ENCODE peak calls at places on chromosomes 3 and 15, in five cellular contexts. R is activated T-cell treated with anti-CD3 and anti-CD28 coated beads for 1 hour; A is body of pancreas; V is stimulated activated CD8-positive, alpha-beta memory T cell treated with anti-CD3 and anti-CD28 coated beads, Interleukin-15, amount 100 ng/mL, for 24 hours; Y is HCT116. T is an unnamed sample.

GRCh38 chr3:13221491-13221890 is 148.3 kb upstream of the IQSEC1 start:
- DNase-seq in R (no peak), A (no peak), V (no peak), Y (no peak), T (no peak)

GRCh38 chr3:132641837-132642538 is 17.6 kb downstream of the ACAD11 start:
- DNase-seq in R (no peak), A (no peak), V (no peak), Y (peak; percentile 22), T (peak; percentile 72)

GRCh38 chr3:99721633-99722007 is 83.2 kb downstream of the COL8A1 start:
- DNase-seq in R (no peak), A (no peak), V (no peak), Y (no peak), T (peak; percentile 74)

GRCh38 chr15:88120021-88120420 is 136.5 kb downstream of the NTRK3 start:
- DNase-seq in R (no peak), A (no peak), V (no peak), Y (no peak), T (no peak)

GRCh38 chr3:10370429-10370828 is 49.5 kb upstream of the SEC13 start:
- DNase-seq in R (no peak), A (no peak), V (no peak), Y (no peak), T (peak; percentile 72)

GRCh38 chr3:119664850-119665379 is 4.5 kb upstream of the POPDC2 start:
- DNase-seq in R (no peak), A (no peak), V (no peak), Y (no peak), T (no peak)

GRCh38 chr3:172658344-172659245 is 52.3 kb downstream of the NCEH1 start:
- DNase-seq in R (no peak), A (peak; percentile 27), V (no peak), Y (peak; percentile 94), T (peak; percentile 99)

GRCh38 chr3:64229903-64230302 is 4.6 kb upstream of the PRICKLE2 start:
- DNase-seq in R (no peak), A (no peak), V (no peak), Y (no peak), T (peak; percentile 15)

GRCh38 chr3:107198522-107199271 is 178.5 kb upstream of the CCDC54 start:
- DNase-seq in R (no peak), A (no peak), V (no peak), Y (no peak), T (peak; percentile 66)

GRCh38 chr3:192128922-192129321 is 598.4 kb downstream of the FGF12 start:
- DNase-seq in R (no peak), A (no peak), V (no peak), Y (no peak), T (no peak)

GRCh38 chr3:105853801-105854432 is 14.9 kb downstream of the CBLB start:
- DNase-seq in R (no peak), A (no peak), V (no peak), Y (no peak), T (no peak)

GRCh38 chr15:29405564-29405963 is 135.9 kb upstream of the NSMCE3 start:
- DNase-seq in R (no peak), A (no peak), V (no peak), Y (no peak), T (no peak)

GRCh38 chr3:33131328-33132018 is 17.7 kb downstream of the CRTAP start:
- DNase-seq in R (no peak), A (peak; percentile 63), V (no peak), Y (peak; percentile 44), T (peak; percentile 76)

GRCh38 chr15:101267320-101268104 is 9.8 kb downstream of the SELENOS start:
- DNase-seq in R (no peak), A (peak; percentile 81), V (no peak), Y (no peak), T (peak; percentile 92)

GRCh38 chr15:89781055-89781454 is 4.9 kb downstream of the MESP2 start:
- DNase-seq in R (no peak), A (no peak), V (no peak), Y (no peak), T (no peak)

GRCh38 chr15:75061272-75061671 is 37.9 kb downstream of the PPCDC start:
- DNase-seq in R (no peak), A (no peak), V (no peak), Y (no peak), T (peak; percentile 64)

GRCh38 chr3:13015286-13016082 is 57.7 kb downstream of the IQSEC1 start:
- DNase-seq in R (peak; percentile 42), A (no peak), V (no peak), Y (no peak), T (no peak)

GRCh38 chr3:62101488-62101887 is 271.9 kb downstream of the FEZF2 start:
- DNase-seq in R (no peak), A (no peak), V (no peak), Y (no peak), T (peak; percentile 18)

GRCh38 chr3:1752205-1752604 is 346.5 kb upstream of the CNTN4 start:
- DNase-seq in R (no peak), A (no peak), V (no peak), Y (no peak), T (no peak)

GRCh38 chr3:17941766-17942165 is 199.3 kb upstream of the TBC1D5 start:
- DNase-seq in R (no peak), A (no peak), V (no peak), Y (no peak), T (peak; percentile 2)

GRCh38 chr3:170858599-170858998 is 11.4 kb downstream of the RPL22L1 start:
- DNase-seq in R (no peak), A (no peak), V (no peak), Y (no peak), T (no peak)

GRCh38 chr15:74873756-74874424 is 725 bp upstream of the SCAMP2 start:
- DNase-seq in R (no peak), A (peak; percentile 24), V (no peak), Y (no peak), T (peak; percentile 32)

GRCh38 chr15:42066764-42067415 is 27.5 kb downstream of the PLA2G4D start:
- DNase-seq in R (no peak), A (no peak), V (no peak), Y (no peak), T (no peak)

GRCh38 chr15:64222573-64223361 is 59.9 kb upstream of the PPIB start:
- DNase-seq in R (no peak), A (no peak), V (no peak), Y (no peak), T (no peak)

GRCh38 chr3:152222327-152222726 is 46.4 kb upstream of the MBNL1 start:
- DNase-seq in R (no peak), A (no peak), V (no peak), Y (no peak), T (peak; percentile 82)

GRCh38 chr3:77392181-77392580 is 352.3 kb downstream of the ROBO2 start:
- DNase-seq in R (no peak), A (no peak), V (no peak), Y (no peak), T (no peak)

T was measured in EH.